ENCODE peak calls at places on chromosomes 11 and 22, in nine cellular contexts. Q, A, T, S, P, L, B, M and W are unnamed samples.

GRCh38 chr11:112025682-112026081 is 474 bp downstream of the DLAT start:
- DNase-seq in B (no peak), Q (no peak), P (no peak), S (peak), M (no peak), T (no peak), L (peak), A (no peak), W (peak)

GRCh38 chr11:42161886-42162285 is 702.4 kb upstream of the LRRC4C start:
- DNase-seq in Q (no peak), B (no peak), T (no peak), P (no peak), L (no peak), S (no peak), M (no peak), A (no peak), W (no peak)

GRCh38 chr11:103602846-103603245 is 433.6 kb upstream of the DDI1 start:
- DNase-seq in Q (no peak), S (no peak), B (no peak), A (no peak), P (no peak), L (no peak), T (no peak), M (no peak), W (no peak)

GRCh38 chr11:119361056-119361787 is 14.7 kb upstream of the MFRP start:
- DNase-seq in M (peak), L (peak), P (peak), A (peak), T (peak), S (peak), B (peak), Q (peak), W (no peak)

GRCh38 chr22:25461301-25461700 is 103.2 kb upstream of the GRK3 start:
- DNase-seq in M (no peak), Q (no peak), B (no peak), S (no peak), T (no peak), A (no peak), P (no peak), L (no peak), W (no peak)

GRCh38 chr22:32752326-32752725 is 49.2 kb upstream of the TIMP3 start:
- DNase-seq in A (no peak), P (no peak), S (no peak), Q (no peak), L (no peak), M (no peak), B (no peak), T (no peak), W (no peak)

GRCh38 chr11:99170606-99171005 is 149.9 kb downstream of the CNTN5 start:
- DNase-seq in S (no peak), A (no peak), P (no peak), L (no peak), M (no peak), B (no peak), Q (no peak), T (no peak), W (no peak)

GRCh38 chr22:49716441-49716840 is 111.2 kb downstream of the BRD1 start:
- DNase-seq in B (no peak), L (no peak), T (no peak), P (no peak), M (no peak), A (no peak), Q (no peak), S (no peak), W (no peak)

DNA sequence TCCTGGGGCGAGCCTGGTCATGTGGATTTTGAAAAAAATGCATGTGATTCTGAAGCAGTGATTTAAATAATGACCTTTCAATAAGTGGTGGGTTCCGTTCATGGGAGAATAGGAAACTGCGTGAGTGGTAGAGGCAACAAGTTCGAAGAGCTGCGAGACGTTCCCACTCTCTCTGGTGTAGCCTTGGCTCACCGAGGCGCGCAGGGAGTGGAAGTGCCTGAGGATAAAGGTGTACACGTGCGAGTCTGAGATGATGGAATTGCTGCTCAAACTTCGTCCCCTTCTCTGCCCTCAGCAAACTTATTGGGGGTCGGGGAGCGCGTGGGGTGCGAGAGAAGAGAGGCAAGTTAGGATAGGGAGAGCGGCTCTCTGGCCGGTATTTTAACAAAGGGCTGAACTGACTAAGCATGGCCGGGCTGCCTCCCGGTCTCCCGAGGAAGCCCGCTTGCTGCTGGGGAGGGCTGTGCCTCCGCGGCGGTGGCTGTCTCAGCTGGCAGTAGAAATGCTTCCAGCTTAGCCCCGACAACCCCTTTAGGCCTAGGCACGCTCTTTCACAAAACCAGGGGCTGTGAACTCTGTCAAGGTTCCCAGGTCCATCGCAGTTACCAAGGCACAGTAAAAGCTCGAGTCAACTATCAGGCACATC is 870 bp upstream of the STT3A start:
- DNase-seq in T (peak), L (no peak), P (peak), S (peak), M (peak), Q (peak), B (peak), A (peak), W (no peak)
- TF ChIP-seq POLR2A in T (no peak), L (no peak), P (no peak), S (no peak), M (no peak), Q (no peak), B (no peak), A (no peak), W (no peak)

GRCh38 chr11:535519-536454 is at the start of gene HRAS:
- DNase-seq in S (peak), M (peak), A (peak), P (peak), L (peak), T (peak), B (peak), Q (peak), W (peak)

GRCh38 chr11:538431-539051 is 1.2 kb downstream of the LRRC56 start:
- DNase-seq in S (no peak), T (peak), L (no peak), M (peak), B (no peak), Q (no peak), P (no peak), A (no peak), W (no peak)

GRCh38 chr11:534592-535518 is 521 bp downstream of the HRAS start:
- DNase-seq in T (no peak), L (no peak), A (no peak), M (no peak), B (no peak), Q (peak), P (no peak), S (peak), W (no peak)

GRCh38 chr11:537622-538430 is 499 bp downstream of the LRRC56 start:
- DNase-seq in A (no peak), B (no peak), M (peak), S (no peak), Q (peak), T (peak), L (no peak), P (no peak), W (no peak)

DNA sequence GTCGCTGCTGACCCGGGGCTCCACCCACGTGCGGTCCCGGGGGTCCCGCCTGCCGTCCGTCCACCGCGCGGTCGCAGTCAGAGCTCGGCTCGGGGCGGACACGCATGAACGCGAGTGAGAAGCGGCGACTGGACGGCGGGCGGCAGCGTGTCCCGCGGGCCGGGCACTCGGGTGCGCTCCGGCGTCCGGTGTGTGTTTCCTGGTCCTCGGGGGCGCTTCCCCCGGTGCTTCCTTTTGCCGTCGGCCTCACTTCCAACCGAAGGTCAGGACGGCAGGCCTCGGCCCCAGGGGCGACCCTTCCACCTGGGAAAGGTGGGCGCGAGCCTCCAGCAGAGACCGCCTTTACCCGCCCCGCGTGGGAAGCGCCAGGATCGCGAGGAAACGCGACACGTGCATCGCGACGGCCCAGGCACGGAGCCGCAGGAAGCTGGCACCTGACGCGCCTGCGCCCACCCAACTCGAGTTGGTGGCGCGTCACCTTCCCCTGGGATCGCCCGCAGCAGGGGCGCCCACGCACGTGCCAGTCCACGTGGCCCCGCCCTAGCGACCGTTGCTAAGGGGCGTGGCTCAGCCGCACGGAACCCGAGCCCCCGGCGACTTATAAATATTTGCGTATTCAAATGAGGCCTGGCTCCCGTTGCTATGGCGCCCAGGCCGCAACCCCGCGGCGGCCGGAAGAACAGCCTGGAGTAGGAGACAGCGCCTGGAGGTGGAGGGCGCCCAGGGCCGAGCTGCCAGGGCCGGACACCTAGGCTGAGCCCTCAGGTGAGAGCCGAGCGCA is at the start of gene LRRC56:
- DNase-seq in Q (peak), L (peak), B (no peak), A (peak), P (no peak), T (peak), S (peak), M (peak), W (peak)
- TF ChIP-seq POLR2A in Q (peak), L (no peak), B (no peak), A (no peak), P (no peak), T (no peak), S (peak), M (no peak), W (peak)

GRCh38 chr11:77589521-77590193 is at the start of gene AQP11:
- DNase-seq in A (peak), Q (peak), P (peak), L (peak), M (peak), S (peak), B (peak), T (peak), W (peak)
- TF ChIP-seq POLR2A in A (peak), Q (peak), P (peak), L (peak), M (peak), S (no peak), B (no peak), T (peak), W (no peak)

GRCh38 chr11:45554230-45554967 is 111.0 kb downstream of the CHST1 start:
- DNase-seq in Q (no peak), L (no peak), S (no peak), B (peak), A (no peak), M (no peak), T (no peak), P (no peak), W (no peak)

GRCh38 chr11:45551181-45551580 is 114.2 kb downstream of the CHST1 start:
- DNase-seq in S (no peak), Q (no peak), M (no peak), P (no peak), A (no peak), B (no peak), L (no peak), T (no peak), W (no peak)

GRCh38 chr11:45556851-45557707 is 108.3 kb downstream of the CHST1 start:
- DNase-seq in L (peak), S (peak), M (no peak), P (no peak), A (no peak), Q (no peak), T (no peak), B (peak), W (peak)

DNA sequence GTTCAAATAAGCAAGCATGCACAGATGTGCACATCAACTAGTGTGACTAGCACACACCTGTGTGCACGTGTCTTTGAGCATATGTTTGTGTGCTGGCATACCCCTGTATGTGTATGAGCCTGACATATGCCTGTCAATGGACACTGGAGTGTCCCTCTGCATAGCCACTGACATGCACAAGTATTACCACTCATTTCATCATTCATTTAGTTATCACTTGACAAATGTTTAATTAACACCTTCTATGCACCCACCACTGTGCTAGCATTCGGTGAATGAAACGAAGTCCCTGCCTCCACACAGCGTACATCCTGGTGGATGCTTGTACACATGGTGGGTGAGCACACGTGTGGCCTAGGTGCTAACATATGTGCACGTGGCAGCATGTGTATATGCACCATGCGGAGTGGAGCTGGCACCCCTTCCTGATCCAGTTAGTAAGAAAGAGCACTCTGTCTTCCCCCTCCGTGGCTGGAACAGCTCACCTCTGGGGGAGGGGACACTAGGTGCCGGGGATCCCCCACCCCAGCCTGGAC is 112.0 kb downstream of the CHST1 start:
- DNase-seq in B (no peak), P (no peak), T (no peak), L (no peak), Q (no peak), M (no peak), A (no peak), S (no peak), W (peak)
- TF ChIP-seq POLR2A in B (no peak), P (no peak), T (no peak), L (no peak), Q (no peak), M (no peak), A (no peak), S (no peak), W (no peak)

GRCh38 chr22:41534219-41534618 is 10.1 kb downstream of the POLR3H start:
- DNase-seq in S (no peak), A (no peak), L (no peak), Q (no peak), P (no peak), T (no peak), M (no peak), B (no peak), W (no peak)

GRCh38 chr22:41532908-41533825 is 11.1 kb downstream of the POLR3H start:
- DNase-seq in A (peak), L (peak), S (peak), T (peak), M (peak), Q (peak), B (no peak), P (no peak), W (peak)

GRCh38 chr22:41530612-41531421 is 13.5 kb downstream of the POLR3H start:
- DNase-seq in P (no peak), Q (no peak), L (no peak), T (no peak), B (no peak), M (no peak), A (no peak), S (no peak), W (no peak)

GRCh38 chr22:41531422-41531727 is 12.9 kb downstream of the POLR3H start:
- DNase-seq in T (no peak), M (no peak), A (no peak), Q (no peak), L (no peak), S (no peak), B (no peak), P (no peak), W (no peak)

DNA sequence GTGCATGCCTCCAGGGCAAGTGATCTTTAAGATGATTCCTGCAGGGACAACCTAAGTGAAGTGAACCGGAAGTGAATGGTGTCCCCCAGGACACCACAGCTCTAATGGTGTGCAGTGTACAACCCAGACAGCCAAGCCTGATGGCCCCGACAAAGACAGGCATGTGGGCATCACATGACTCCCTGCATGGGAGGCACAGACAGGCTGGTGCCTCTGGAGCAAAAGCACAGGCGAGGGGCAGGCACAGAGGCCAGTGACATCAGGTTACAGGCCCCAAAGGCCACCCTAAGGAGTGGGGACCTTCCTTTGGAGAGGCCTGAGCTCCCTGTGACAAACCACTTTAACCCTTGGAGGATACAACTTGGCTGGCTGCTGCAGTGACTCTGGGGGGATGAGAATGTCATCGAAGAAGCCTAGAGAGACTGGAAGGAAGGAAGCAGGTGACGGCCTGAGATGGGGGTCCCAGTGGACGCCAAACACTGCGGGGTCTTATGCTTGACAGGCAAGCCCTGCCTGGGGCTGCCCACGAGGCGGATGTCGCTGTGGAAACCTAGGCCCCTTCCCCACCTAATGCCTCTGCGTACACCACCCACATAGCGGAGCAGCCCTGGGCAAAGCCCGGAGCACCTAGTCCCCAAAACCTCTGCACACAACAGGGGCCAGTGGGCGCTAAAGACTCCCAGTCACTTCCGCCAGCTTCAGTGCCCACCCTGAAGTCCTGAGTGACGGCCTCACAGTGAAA is 12.4 kb downstream of the POLR3H start:
- DNase-seq in Q (no peak), M (no peak), L (no peak), A (no peak), B (no peak), T (no peak), S (no peak), P (no peak), W (no peak)
- TF ChIP-seq POLR2A in Q (no peak), M (no peak), L (no peak), A (no peak), B (no peak), T (no peak), S (no peak), P (no peak), W (no peak)

DNA sequence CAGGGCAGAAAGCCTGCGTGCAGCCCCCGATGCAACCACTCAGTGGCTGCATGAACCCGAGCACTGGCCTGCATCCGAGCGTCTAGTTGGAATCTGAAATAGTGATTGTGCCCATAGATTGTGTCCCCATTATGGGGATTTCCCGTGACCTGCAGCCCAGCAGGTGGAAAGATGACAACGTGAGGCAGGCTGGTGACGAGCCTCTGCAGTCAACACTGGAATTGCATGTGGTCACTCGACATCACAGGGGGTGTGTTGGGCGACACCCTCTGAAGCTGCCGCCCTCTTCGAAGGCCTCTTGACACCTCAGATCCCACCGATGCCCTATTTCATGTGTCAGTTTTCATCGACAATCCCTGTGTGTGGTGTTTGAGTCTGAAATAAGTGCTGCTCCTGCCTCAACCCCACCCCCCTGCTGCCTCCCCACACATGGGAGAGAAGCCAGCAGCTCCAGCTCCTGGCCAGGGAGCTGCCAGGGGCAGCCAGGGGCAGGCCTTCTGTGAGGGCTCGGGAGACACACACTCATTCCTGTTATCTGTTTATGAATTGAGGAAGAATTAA is 172.0 kb upstream of the B3GAT1 start:
- DNase-seq in L (no peak), B (no peak), M (no peak), S (no peak), A (peak), Q (no peak), P (no peak), T (no peak), W (no peak)
- TF ChIP-seq POLR2A in L (no peak), B (no peak), M (no peak), S (no peak), A (no peak), Q (no peak), P (no peak), T (no peak), W (no peak)

GRCh38 chr11:14892036-14892556 is at the start of gene CYP2R1:
- DNase-seq in S (peak), A (peak), L (peak), P (peak), B (peak), T (peak), Q (peak), M (peak), W (peak)
- TF ChIP-seq POLR2A in S (no peak), A (peak), L (peak), P (peak), B (no peak), T (peak), Q (peak), M (peak), W (no peak)

GRCh38 chr22:17269607-17270261 is 50.5 kb upstream of the ADA2 start:
- DNase-seq in L (no peak), B (no peak), A (no peak), Q (no peak), P (no peak), S (no peak), T (no peak), M (no peak), W (no peak)
- TF ChIP-seq POLR2A in L (no peak), B (no peak), A (no peak), Q (no peak), P (no peak), S (no peak), T (no peak), M (no peak), W (no peak)

GRCh38 chr11:76152086-76152658 is 54.1 kb downstream of the WNT11 start:
- DNase-seq in L (peak), Q (peak), M (peak), B (peak), T (peak), P (peak), S (peak), A (peak), W (peak)
- TF ChIP-seq POLR2A in L (no peak), Q (no peak), M (no peak), B (no peak), T (no peak), P (no peak), S (no peak), A (no peak), W (no peak)

DNA sequence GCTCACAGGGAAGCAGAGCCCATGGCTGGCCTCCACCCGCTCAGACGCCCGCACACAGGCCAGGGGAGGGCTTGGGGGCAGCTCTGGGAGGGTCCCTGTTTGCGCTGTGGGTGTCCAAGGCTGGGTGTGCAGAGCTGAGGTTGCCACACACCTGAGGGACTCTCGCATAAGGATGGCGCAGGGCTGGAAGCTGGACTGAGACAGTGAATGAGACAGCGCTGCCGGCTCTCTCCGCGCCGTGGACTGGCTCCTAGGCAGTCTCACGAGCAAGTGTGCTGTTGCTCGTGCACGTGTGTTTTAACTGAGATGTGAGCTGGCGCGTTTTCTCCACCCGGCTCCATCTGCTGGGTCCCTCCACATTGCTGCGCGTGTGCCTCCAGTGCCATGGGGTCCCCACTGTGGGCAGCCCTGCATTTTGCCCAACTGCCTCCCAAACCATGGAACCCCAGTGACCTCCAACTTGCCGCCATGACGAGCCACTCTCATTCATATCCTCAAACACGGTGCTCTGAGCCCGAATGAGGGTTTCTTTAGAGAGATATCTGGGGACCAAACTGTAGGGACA is 4.2 kb upstream of the BID start:
- DNase-seq in S (no peak), A (no peak), M (no peak), P (no peak), Q (no peak), B (no peak), T (no peak), L (no peak), W (no peak)
- TF ChIP-seq POLR2A in S (no peak), A (no peak), M (no peak), P (no peak), Q (no peak), B (no peak), T (no peak), L (no peak), W (no peak)